ENCODE peak calls at places on chromosomes 6 and 20, in five cellular contexts. L is fibroblast of pulmonary artery, U is fibroblast of mammary gland, P is Calu3, O is BE2C. Y is an unnamed sample.

GRCh38 chr6:13924146-13924948 is 405 bp upstream of the RNF182 start:
- DNase-seq in L (peak), U (peak), P (no peak), O (peak), Y (no peak)

GRCh38 chr20:17605131-17605660 is 35.3 kb downstream of the DSTN start:
- DNase-seq in L (no peak), U (no peak), P (no peak), O (no peak), Y (no peak)

GRCh38 chr6:136226027-136226673 is 24.0 kb downstream of the MTFR2 start:
- DNase-seq in L (peak), U (peak), P (peak), O (peak), Y (no peak)

GRCh38 chr6:133187114-133187513 is 54.0 kb upstream of the EYA4 start:
- DNase-seq in L (no peak), U (no peak), P (no peak), O (no peak), Y (no peak)

GRCh38 chr20:50192364-50193168 is 1.9 kb downstream of the CEBPB start:
- DNase-seq in L (peak), U (peak), P (peak), O (peak), Y (no peak)

GRCh38 chr6:114085206-114085605 is 114.3 kb upstream of the HDAC2 start:
- DNase-seq in L (no peak), U (peak), P (no peak), O (no peak), Y (no peak)

GRCh38 chr6:29992792-29993191 is 50.5 kb downstream of the HLA-A start:
- DNase-seq in L (no peak), U (peak), P (no peak), O (no peak), Y (no peak)

GRCh38 chr6:170200458-170200891 is 90.4 kb downstream of the DLL1 start:
- DNase-seq in L (peak), U (peak), P (no peak), O (no peak), Y (no peak)

GRCh38 chr20:61589055-61589385 is 337.0 kb downstream of the CDH4 start:
- DNase-seq in L (peak), U (peak), P (no peak), O (no peak), Y (no peak)

GRCh38 chr6:49479308-49480004 is 16.3 kb downstream of the CENPQ start:
- DNase-seq in L (no peak), U (no peak), P (no peak), O (no peak), Y (no peak)

GRCh38 chr20:63859166-63859699 is 2.1 kb upstream of the ABHD16B start:
- DNase-seq in L (no peak), U (no peak), P (no peak), O (no peak), Y (no peak)

GRCh38 chr20:63857751-63858392 is 3.4 kb upstream of the ABHD16B start:
- DNase-seq in L (peak), U (peak), P (no peak), O (no peak), Y (no peak)

GRCh38 chr20:63856111-63856511 is 5.2 kb upstream of the ABHD16B start:
- DNase-seq in L (no peak), U (no peak), P (no peak), O (no peak), Y (no peak)

GRCh38 chr20:63860325-63861051 is 810 bp upstream of the ABHD16B start:
- DNase-seq in L (no peak), U (no peak), P (no peak), O (no peak), Y (no peak)

DNA sequence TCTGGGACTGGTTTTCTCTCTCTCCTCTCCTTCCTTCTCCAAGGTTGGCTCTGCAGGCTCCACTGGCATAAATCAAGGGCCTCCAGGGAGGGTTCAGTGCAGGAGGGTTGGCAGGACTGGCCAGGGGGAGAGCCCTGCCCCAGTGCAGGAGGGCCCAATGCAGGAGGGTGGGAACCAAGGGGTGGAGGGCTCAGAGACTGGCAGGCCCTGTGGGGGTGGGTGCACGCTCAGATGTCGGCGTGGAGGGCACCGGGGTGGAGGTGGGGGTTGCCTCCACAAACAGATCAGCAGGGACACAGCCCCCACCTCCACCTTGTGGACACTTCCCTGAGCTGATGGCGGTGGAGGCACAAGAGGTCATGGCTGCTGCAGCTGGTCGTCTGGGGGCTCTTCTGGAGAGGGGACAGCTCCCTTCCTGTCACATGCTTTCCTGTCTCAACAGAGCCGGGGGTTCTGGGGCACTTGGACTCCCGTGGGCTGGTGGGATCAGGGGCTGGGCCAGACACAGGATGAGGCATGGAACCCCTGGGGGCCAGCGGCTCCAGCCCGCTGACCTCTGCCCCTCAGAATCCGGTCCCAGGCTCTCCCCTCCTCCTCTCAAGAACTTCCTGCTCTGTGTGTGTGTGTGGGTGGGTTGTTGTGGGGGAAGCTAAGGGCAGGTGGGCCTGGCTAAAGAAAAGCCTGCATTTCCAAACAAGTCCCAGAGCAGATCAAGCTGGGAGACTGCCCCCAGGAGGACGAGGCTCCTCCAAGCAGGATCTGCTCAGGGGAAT is 2.7 kb upstream of the ABHD16B start:
- DNase-seq in L (peak), U (peak), P (no peak), O (peak), Y (no peak)
- TF ChIP-seq CTCF in L (peak), U (peak), P (no peak), O (peak), Y (peak)

DNA sequence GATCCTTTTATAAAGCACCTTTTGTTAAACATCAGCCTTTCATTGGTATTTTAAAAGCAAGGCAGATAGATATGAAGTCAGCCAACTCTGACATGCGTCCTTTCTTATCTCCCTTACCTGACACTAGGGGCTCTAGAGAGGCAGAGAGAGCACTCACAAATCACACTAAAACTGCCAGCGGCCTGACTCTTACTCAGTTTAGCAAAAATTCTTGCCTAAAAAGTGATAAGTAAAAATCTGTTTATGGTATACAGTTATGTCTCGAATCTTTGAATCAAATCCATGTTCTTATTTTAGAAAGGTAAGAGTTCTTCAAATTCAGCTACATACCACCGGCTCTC is 10.4 kb upstream of the TDRD6 start:
- DNase-seq in L (no peak), U (no peak), P (no peak), O (no peak), Y (no peak)
- TF ChIP-seq CTCF in L (peak), U (peak), P (no peak), O (peak), Y (peak)

DNA sequence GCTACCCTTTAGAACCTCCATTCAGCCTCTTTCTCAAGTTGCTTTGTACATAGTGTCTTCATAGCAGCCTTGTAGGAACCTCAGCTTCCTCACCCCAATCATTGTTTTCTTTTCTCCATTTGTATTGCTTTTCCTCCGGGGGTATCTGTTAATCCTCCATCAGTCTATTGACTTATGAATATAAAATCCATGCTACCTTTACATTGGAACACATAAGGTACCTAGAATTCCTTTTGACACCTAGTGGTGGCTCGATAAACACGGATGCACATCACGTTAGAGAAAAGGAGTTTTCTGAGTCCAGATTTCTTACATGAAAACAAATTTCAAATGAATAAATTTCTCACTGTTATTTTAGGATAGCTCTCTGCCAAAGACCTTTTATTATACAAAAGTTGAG is 6.3 kb upstream of the EDN1 start:
- DNase-seq in L (no peak), U (no peak), P (no peak), O (no peak), Y (no peak)
- TF ChIP-seq CTCF in L (no peak), U (no peak), P (no peak), O (no peak), Y (peak)

GRCh38 chr20:6173481-6173880 is 50.7 kb upstream of the FERMT1 start:
- DNase-seq in L (no peak), U (no peak), P (no peak), O (no peak), Y (no peak)

GRCh38 chr20:6164421-6165341 is 41.9 kb upstream of the FERMT1 start:
- DNase-seq in L (no peak), U (peak), P (no peak), O (no peak), Y (no peak)

DNA sequence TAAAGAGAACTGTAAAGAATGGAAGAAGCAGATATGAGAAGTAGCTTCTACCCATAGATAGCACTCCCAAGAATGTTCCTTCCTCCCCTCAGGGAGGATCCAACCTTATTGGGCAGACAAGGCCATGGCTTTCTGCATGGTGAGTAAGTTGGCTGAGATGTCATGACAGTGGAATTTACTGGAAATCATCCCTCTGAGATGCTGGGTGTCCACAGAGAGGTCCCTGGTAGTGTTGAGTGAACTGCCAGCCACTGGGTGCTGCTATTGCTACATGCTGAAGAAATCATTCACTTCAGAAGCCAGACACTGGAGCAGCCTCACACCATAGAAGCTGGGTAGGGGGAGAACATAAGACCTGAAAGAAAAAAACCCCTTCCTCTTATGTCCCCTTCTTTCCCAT is 46.4 kb upstream of the FERMT1 start:
- DNase-seq in L (peak), U (peak), P (no peak), O (no peak), Y (no peak)
- TF ChIP-seq CTCF in L (peak), U (no peak), P (no peak), O (peak), Y (peak)

GRCh38 chr6:139927742-139928305 is 553.4 kb upstream of the CITED2 start:
- DNase-seq in L (no peak), U (no peak), P (no peak), O (no peak), Y (no peak)

GRCh38 chr6:139923964-139924475 is 549.6 kb upstream of the CITED2 start:
- DNase-seq in L (no peak), U (no peak), P (no peak), O (no peak), Y (no peak)

GRCh38 chr6:139926711-139927110 is 552.3 kb upstream of the CITED2 start:
- DNase-seq in L (no peak), U (peak), P (no peak), O (no peak), Y (no peak)

GRCh38 chr6:139925894-139926641 is 551.6 kb upstream of the CITED2 start:
- DNase-seq in L (peak), U (peak), P (no peak), O (peak), Y (no peak)

DNA sequence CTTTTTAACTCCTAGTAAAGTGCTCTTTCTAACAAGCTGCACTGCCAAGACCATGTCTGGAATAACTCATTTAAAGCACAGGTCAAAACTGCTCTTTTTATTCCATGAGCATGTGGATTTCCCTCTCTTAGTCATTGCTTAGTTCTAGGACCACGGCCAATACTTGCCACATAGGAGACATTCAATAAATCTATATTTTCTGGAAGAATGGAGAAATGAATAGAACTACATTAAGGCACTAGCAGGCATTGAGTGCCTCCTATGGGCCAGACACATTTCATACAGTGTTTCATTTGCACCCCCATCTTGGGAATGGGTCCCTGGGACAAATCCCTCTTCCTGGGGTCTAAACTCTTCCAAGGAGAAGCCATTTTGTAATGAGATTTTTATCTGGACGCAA is 552.8 kb upstream of the CITED2 start:
- DNase-seq in L (peak), U (peak), P (no peak), O (no peak), Y (no peak)
- TF ChIP-seq CTCF in L (peak), U (peak), P (no peak), O (peak), Y (peak)

DNA sequence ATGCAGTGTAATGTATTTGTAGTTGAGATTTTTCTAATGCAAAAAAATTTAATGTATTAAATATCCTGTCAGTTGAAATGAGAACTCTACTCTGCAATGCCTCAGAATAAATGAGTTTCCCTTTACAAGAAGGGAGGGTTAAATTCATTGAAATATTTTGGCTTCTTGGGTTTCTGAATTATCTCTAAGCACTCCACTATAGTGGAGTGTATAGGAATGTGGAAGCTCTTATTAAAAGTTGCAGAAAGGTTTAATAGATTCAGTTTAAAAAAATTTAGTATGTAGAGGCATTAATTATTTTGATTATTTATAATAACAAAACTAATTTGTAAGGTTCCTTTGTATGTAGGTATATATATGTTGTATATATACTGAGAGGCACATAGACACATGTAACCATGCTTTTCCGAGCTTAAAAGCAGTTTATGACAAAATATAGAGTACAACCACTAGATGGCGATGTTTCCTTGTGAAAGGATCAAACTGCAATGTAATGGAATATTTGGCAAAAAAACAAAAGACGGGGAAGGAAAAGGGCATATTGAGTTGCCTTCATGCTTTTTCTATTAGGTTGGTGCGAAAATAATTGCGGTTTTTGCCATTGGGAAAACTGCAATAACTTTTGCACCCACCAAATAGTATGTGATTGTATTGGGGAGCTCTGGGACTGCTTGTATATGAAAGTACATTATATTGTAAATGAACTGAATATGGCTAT is 144.2 kb downstream of the MYO6 start:
- DNase-seq in L (peak), U (peak), P (peak), O (no peak), Y (no peak)
- TF ChIP-seq CTCF in L (peak), U (peak), P (peak), O (peak), Y (peak)

DNA sequence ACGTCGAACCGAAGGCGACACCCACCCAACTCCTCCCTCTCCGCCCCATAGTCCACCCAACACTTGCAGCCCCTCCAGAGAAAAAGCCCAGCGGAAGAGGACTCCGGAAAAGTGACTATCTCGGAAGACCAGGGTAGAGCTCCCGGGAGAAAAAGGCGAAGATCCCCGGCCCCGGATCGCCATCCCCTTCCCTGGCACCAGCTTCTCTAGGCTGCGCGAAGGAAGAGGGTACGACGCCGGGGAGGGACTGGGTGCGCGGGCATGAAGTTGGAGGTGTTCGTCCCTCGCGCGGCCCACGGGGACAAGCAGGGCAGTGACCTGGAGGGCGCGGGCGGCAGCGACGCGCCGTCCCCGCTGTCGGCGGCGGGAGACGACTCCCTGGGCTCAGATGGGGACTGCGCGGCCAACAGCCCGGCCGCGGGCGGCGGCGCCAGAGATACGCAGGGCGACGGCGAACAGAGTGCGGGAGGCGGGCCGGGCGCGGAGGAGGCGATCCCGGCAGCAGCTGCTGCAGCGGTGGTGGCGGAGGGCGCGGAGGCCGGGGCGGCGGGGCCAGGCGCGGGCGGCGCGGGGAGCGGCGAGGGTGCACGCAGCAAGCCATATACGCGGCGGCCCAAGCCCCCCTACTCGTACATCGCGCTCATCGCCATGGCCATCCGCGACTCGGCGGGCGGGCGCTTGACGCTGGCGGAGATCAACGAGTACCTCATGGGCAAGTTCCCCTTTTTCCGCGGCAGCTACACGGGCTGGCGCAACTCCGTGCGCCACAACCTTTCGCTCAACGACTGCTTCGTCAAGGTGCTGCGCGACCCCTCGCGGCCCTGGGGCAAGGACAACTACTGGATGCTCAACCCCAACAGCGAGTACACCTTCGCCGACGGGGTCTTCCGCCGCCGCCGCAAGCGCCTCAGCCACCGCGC is 806 bp downstream of the FOXQ1 start:
- DNase-seq in L (no peak), U (no peak), P (peak), O (no peak), Y (no peak)
- TF ChIP-seq CTCF in L (no peak), U (no peak), P (no peak), O (no peak), Y (no peak)

GRCh38 chr6:84967389-84967788 is 203.0 kb upstream of the TBX18 start:
- DNase-seq in L (peak), U (peak), P (peak), O (peak), Y (no peak)
- TF ChIP-seq CTCF in L (peak), U (peak), P (peak), O (peak), Y (peak)

DNA sequence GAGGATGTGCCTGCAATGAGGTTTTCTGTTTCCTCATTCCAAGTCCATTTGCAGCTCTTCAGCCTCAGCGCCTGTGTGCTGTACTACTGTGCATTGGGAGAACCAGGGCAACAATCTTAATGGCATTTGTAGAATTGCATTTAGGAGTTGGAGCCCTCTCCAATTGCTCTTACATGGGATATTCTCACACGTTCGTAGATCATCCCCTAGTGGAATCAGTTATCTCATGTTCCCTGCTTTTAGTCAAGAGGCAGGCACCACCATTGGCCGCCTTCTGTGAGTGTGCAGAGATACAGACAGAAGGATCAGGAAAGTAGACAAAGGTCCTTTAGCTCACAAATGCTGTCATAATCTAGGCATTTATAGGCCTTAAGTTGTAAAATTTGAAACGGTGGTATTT is 84.2 kb upstream of the RGS17 start:
- DNase-seq in L (peak), U (peak), P (no peak), O (peak), Y (no peak)
- TF ChIP-seq CTCF in L (peak), U (peak), P (no peak), O (peak), Y (no peak)

DNA sequence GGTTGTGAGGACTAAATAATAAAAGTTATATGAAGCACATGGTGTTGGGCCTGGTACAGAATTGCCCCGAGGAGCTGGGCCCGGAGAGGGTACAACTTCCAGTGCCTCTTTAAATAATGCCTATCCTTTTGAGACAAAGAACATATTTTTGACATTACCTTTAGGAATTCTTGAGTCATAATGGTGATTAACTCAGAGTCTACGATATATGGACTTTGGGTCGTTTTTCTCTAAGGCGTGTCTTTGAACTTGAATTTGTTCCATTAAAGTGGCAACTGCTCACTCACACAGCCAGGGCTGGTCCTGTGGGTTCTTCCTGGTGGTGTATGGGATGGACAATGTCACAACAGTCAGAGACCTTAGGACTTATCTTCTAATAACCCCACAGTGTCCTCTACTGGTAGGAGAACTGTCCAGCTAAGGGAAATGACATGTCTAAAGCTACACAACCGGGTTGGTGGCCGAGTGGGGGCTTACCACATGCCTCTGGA is 106.5 kb downstream of the CDC5L start:
- DNase-seq in L (peak), U (peak), P (peak), O (no peak), Y (no peak)
- TF ChIP-seq CTCF in L (peak), U (peak), P (peak), O (peak), Y (peak)

Y was measured in chondrocyte.